ENCODE peak calls at places on chromosomes 12 and 14, in ten cellular contexts. F, G, N, A, O, L, K, X, Q and P are unnamed samples.
A peak's percentile ranks its signal among the peaks of the same experiment; 100 is the strongest.

GRCh38 chr12:96912261-96912660 is 5.2 kb downstream of the NEDD1 start:
- DNase-seq in Q (no peak), O (no peak), X (no peak), F (no peak), A (no peak), K (no peak), L (no peak), N (no peak), G (no peak), P (no peak)

GRCh38 chr14:103230658-103231334 is 103.2 kb upstream of the EIF5 start:
- DNase-seq in F (no peak), A (no peak), K (no peak), N (no peak), Q (peak; percentile 52), X (no peak), L (no peak), O (no peak), G (no peak), P (no peak)

GRCh38 chr14:31323419-31323818 is 96.9 kb downstream of the HEATR5A start:
- DNase-seq in G (no peak), N (no peak), L (no peak), X (no peak), O (no peak), Q (no peak), K (no peak), F (no peak), A (no peak), P (no peak)

GRCh38 chr14:38238881-38239280 is 17.0 kb downstream of the CLEC14A start:
- DNase-seq in F (no peak), Q (no peak), O (no peak), L (no peak), K (no peak), G (no peak), X (no peak), A (no peak), N (no peak), P (no peak)

GRCh38 chr14:50615056-50615455 is 53.0 kb downstream of the SAV1 start:
- DNase-seq in A (no peak), Q (no peak), X (no peak), K (no peak), L (no peak), G (no peak), N (no peak), O (no peak), F (no peak), P (no peak)

GRCh38 chr12:26036877-26037276 is 78.4 kb downstream of the RASSF8 start:
- DNase-seq in A (no peak), G (no peak), L (no peak), Q (no peak), F (no peak), K (no peak), O (no peak), N (no peak), X (no peak), P (no peak)

GRCh38 chr12:53036802-53037201 is 13.1 kb upstream of the TNS2 start:
- DNase-seq in K (no peak), Q (no peak), F (no peak), A (no peak), L (no peak), X (no peak), N (no peak), O (no peak), G (no peak), P (no peak)

GRCh38 chr12:132044661-132045412 is 95.1 kb downstream of the EP400 start:
- DNase-seq in N (no peak), X (no peak), O (no peak), G (no peak), Q (no peak), K (no peak), F (no peak), A (no peak), L (no peak), P (no peak)

GRCh38 chr12:13042666-13043230 is 1.4 kb upstream of the FAM234B start:
- DNase-seq in A (no peak), K (no peak), L (no peak), N (no peak), Q (no peak), F (no peak), X (no peak), O (no peak), G (no peak), P (no peak)

GRCh38 chr12:13046914-13047472 is 2.8 kb downstream of the FAM234B start:
- DNase-seq in A (no peak), K (no peak), Q (no peak), F (no peak), G (no peak), L (no peak), N (no peak), O (no peak), X (no peak), P (no peak)

GRCh38 chr12:13044859-13045384 is 741 bp downstream of the FAM234B start:
- DNase-seq in Q (no peak), K (no peak), G (no peak), F (no peak), A (no peak), L (no peak), O (no peak), X (no peak), N (no peak), P (no peak)

GRCh38 chr12:13045816-13046215 is 1.6 kb downstream of the FAM234B start:
- DNase-seq in K (no peak), N (no peak), G (no peak), O (no peak), X (no peak), Q (no peak), F (no peak), L (no peak), A (no peak), P (no peak)

GRCh38 chr12:13044002-13044858 is at the start of gene FAM234B:
- DNase-seq in O (peak; percentile 57), L (peak; percentile 94), N (peak; percentile 90), K (peak; percentile 76), X (peak; percentile 4), A (peak; percentile 78), G (peak; percentile 79), F (peak; percentile 92), Q (peak; percentile 92), P (peak; percentile 73)
- TF ChIP-seq CTCF in O (no peak), L (no peak), N (peak; percentile 30), K (no peak), X (no peak), A (peak; percentile 10), G (no peak), F (no peak), Q (no peak), P (peak; percentile 56)

DNA sequence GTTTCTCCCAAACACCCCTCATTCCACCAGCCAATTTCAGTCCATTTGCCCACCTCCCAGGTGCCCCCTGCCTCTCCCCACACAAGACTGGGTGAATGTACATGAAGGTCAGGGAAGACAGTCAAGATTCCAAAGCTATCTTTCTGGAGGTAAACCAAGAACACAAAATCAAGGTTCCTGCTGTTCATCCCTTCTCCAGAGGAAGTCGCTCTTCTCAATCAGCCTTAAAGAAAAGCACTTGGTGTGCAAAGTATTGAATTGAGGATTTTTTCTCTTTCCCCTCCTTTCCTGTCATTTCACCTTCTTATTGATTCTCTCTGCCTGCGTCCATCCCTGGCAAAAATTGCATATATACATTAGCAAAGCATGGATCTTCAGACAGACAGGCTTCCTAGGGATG is 4.5 kb downstream of the GRIN2B start:
- DNase-seq in G (no peak), A (no peak), K (no peak), F (no peak), O (no peak), Q (no peak), L (no peak), N (no peak), X (no peak), P (no peak)
- TF ChIP-seq CTCF in G (no peak), A (peak; percentile 14), K (no peak), F (no peak), O (no peak), Q (no peak), L (no peak), N (no peak), X (no peak), P (no peak)

DNA sequence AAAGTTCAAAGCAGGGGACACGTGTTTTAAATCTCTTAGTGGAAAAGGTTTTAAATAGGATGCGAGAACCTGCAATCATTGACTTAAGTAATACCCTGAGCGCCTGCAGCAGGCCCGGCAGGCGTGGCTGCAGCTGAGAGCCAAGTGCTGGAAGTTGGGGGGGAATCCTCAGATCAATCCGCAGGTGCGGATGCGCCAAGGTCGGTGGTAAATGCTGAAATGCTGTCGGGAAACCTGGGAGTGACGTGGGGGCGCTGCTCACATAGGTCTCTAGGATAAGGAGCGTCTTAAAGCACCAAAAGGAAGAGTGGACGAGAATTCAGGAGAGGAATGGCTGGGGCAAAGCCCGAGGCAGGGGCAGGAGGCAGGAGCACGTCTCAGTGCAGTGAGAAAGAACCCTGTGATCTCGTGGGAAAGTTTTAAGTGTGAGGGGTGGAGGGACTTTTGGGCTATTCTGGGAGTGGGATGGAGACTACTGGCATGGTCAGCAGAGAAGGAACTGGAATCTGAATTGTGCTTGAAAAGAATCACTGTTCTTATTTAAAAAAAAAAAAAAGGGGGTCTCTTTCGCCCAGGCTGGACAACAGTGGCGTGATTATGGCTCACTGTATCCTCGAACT is 883 bp upstream of the CDCA4 start:
- DNase-seq in F (no peak), L (peak; percentile 60), Q (no peak), X (no peak), O (peak; percentile 25), K (peak; percentile 29), N (peak; percentile 85), G (peak; percentile 64), A (peak; percentile 76), P (peak; percentile 25)
- TF ChIP-seq CTCF in F (no peak), L (no peak), Q (no peak), X (no peak), O (no peak), K (no peak), N (peak; percentile 53), G (no peak), A (peak; percentile 11), P (no peak)

GRCh38 chr12:10956085-10956484 is 17.0 kb upstream of the TAS2R14 start:
- DNase-seq in O (no peak), K (no peak), A (no peak), Q (no peak), N (no peak), G (no peak), F (no peak), L (no peak), X (no peak), P (no peak)

GRCh38 chr12:10959777-10960176 is 20.7 kb upstream of the TAS2R14 start:
- DNase-seq in K (no peak), N (no peak), L (no peak), F (no peak), A (no peak), X (no peak), G (no peak), Q (no peak), O (no peak), P (no peak)

GRCh38 chr12:10960260-10960659 is 21.2 kb upstream of the TAS2R14 start:
- DNase-seq in G (no peak), X (no peak), F (no peak), K (no peak), A (no peak), L (no peak), N (no peak), Q (no peak), O (no peak), P (no peak)

GRCh38 chr12:10952645-10953044 is 13.6 kb upstream of the TAS2R14 start:
- DNase-seq in Q (no peak), O (no peak), X (no peak), F (no peak), N (no peak), G (no peak), K (no peak), A (no peak), L (no peak), P (no peak)

DNA sequence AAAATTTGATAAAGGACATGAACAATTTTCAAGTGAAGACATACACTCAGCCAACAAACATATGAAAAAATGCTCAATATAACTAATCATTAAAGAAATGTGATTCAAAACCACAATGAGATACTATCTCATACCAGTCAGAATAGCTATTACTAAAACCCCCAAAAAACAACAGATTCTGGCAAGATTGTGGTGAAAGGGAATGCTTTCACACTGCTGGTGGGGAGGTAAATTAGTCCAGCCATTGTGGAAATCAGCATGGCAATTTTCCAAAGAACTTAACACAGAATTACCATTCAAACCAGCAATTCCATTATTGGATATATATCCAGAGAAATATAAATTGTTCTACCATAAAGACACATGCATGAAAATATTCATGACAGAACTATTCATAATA is 18.7 kb upstream of the TAS2R14 start:
- DNase-seq in L (no peak), A (no peak), K (no peak), Q (no peak), O (no peak), X (no peak), F (no peak), G (no peak), N (no peak), P (no peak)
- TF ChIP-seq CTCF in L (no peak), A (no peak), K (no peak), Q (no peak), O (no peak), X (no peak), F (no peak), G (no peak), N (no peak), P (no peak)